ENCODE peak calls at places on chromosomes 16 and 17, in five cellular contexts. One of them, this sample, is unnamed.
A peak's percentile ranks its signal among the peaks of the same experiment; 100 is the strongest.

GRCh38 chr17:81427446-81428120 is 32.3 kb downstream of the BAHCC1 start:
- DNase-seq in AML-193: peak; percentile 62
- DNase-seq in epithelial cell of esophagus: no peak
- DNase-seq in stimulated activated CD4-positive, alpha-beta T cell treated with anti-CD3 and anti-CD28 coated beads, Interleukin-15, amount 100 ng/mL, for 1 hour: no peak
- DNase-seq in nephron progenitor cell: no peak
- DNase-seq in this sample: no peak

GRCh38 chr17:1491406-1492248 is 859 bp downstream of the MYO1C start:
- DNase-seq in AML-193: no peak
- DNase-seq in epithelial cell of esophagus: peak; percentile 58
- DNase-seq in stimulated activated CD4-positive, alpha-beta T cell treated with anti-CD3 and anti-CD28 coated beads, Interleukin-15, amount 100 ng/mL, for 1 hour: no peak
- DNase-seq in nephron progenitor cell: peak; percentile 73
- DNase-seq in this sample: peak; percentile 44

GRCh38 chr17:53088501-53088900 is 734.2 kb upstream of the KIF2B start:
- DNase-seq in AML-193: no peak
- DNase-seq in epithelial cell of esophagus: no peak
- DNase-seq in stimulated activated CD4-positive, alpha-beta T cell treated with anti-CD3 and anti-CD28 coated beads, Interleukin-15, amount 100 ng/mL, for 1 hour: no peak
- DNase-seq in nephron progenitor cell: no peak
- DNase-seq in this sample: no peak

GRCh38 chr16:54422159-54422558 is 135.6 kb upstream of the IRX3 start:
- DNase-seq in AML-193: no peak
- DNase-seq in epithelial cell of esophagus: no peak
- DNase-seq in stimulated activated CD4-positive, alpha-beta T cell treated with anti-CD3 and anti-CD28 coated beads, Interleukin-15, amount 100 ng/mL, for 1 hour: no peak
- DNase-seq in nephron progenitor cell: no peak
- DNase-seq in this sample: no peak

GRCh38 chr17:82019905-82020873 is 2.5 kb downstream of the CENPX start:
- DNase-seq in AML-193: peak; percentile 71
- DNase-seq in epithelial cell of esophagus: peak; percentile 52
- DNase-seq in stimulated activated CD4-positive, alpha-beta T cell treated with anti-CD3 and anti-CD28 coated beads, Interleukin-15, amount 100 ng/mL, for 1 hour: no peak
- DNase-seq in nephron progenitor cell: peak; percentile 84
- DNase-seq in this sample: peak; percentile 89

GRCh38 chr16:50313596-50314483 is 47.5 kb downstream of the ADCY7 start:
- DNase-seq in AML-193: peak; percentile 45
- DNase-seq in epithelial cell of esophagus: peak; percentile 41
- DNase-seq in stimulated activated CD4-positive, alpha-beta T cell treated with anti-CD3 and anti-CD28 coated beads, Interleukin-15, amount 100 ng/mL, for 1 hour: no peak
- DNase-seq in nephron progenitor cell: no peak
- DNase-seq in this sample: no peak

GRCh38 chr17:39167492-39167891 is 1.5 kb upstream of the ARL5C start:
- DNase-seq in AML-193: peak; percentile 97
- DNase-seq in epithelial cell of esophagus: no peak
- DNase-seq in stimulated activated CD4-positive, alpha-beta T cell treated with anti-CD3 and anti-CD28 coated beads, Interleukin-15, amount 100 ng/mL, for 1 hour: no peak
- DNase-seq in nephron progenitor cell: no peak
- DNase-seq in this sample: no peak

GRCh38 chr17:41367426-41368075 is 2.1 kb downstream of the KRT33B start:
- DNase-seq in AML-193: no peak
- DNase-seq in epithelial cell of esophagus: peak; percentile 74
- DNase-seq in stimulated activated CD4-positive, alpha-beta T cell treated with anti-CD3 and anti-CD28 coated beads, Interleukin-15, amount 100 ng/mL, for 1 hour: no peak
- DNase-seq in nephron progenitor cell: no peak
- DNase-seq in this sample: no peak

GRCh38 chr17:9247401-9247938 is 226.2 kb downstream of the NTN1 start:
- DNase-seq in AML-193: no peak
- DNase-seq in epithelial cell of esophagus: no peak
- DNase-seq in stimulated activated CD4-positive, alpha-beta T cell treated with anti-CD3 and anti-CD28 coated beads, Interleukin-15, amount 100 ng/mL, for 1 hour: no peak
- DNase-seq in nephron progenitor cell: no peak
- DNase-seq in this sample: no peak

GRCh38 chr17:41689497-41690299 is 1.0 kb downstream of the EIF1 start:
- DNase-seq in AML-193: peak; percentile 74
- DNase-seq in epithelial cell of esophagus: peak; percentile 48
- DNase-seq in stimulated activated CD4-positive, alpha-beta T cell treated with anti-CD3 and anti-CD28 coated beads, Interleukin-15, amount 100 ng/mL, for 1 hour: no peak
- DNase-seq in nephron progenitor cell: peak; percentile 53
- DNase-seq in this sample: peak; percentile 83

GRCh38 chr16:8607214-8607613 is 14.3 kb upstream of the METTL22 start:
- DNase-seq in AML-193: no peak
- DNase-seq in epithelial cell of esophagus: no peak
- DNase-seq in stimulated activated CD4-positive, alpha-beta T cell treated with anti-CD3 and anti-CD28 coated beads, Interleukin-15, amount 100 ng/mL, for 1 hour: no peak
- DNase-seq in nephron progenitor cell: no peak
- DNase-seq in this sample: no peak

GRCh38 chr16:17471745-17472075 is 950 bp upstream of the XYLT1 start:
- DNase-seq in AML-193: no peak
- DNase-seq in epithelial cell of esophagus: no peak
- DNase-seq in stimulated activated CD4-positive, alpha-beta T cell treated with anti-CD3 and anti-CD28 coated beads, Interleukin-15, amount 100 ng/mL, for 1 hour: no peak
- DNase-seq in nephron progenitor cell: no peak
- DNase-seq in this sample: no peak

GRCh38 chr16:17518441-17518840 is 47.7 kb upstream of the XYLT1 start:
- DNase-seq in AML-193: no peak
- DNase-seq in epithelial cell of esophagus: peak; percentile 3
- DNase-seq in stimulated activated CD4-positive, alpha-beta T cell treated with anti-CD3 and anti-CD28 coated beads, Interleukin-15, amount 100 ng/mL, for 1 hour: no peak
- DNase-seq in nephron progenitor cell: no peak
- DNase-seq in this sample: no peak

GRCh38 chr17:37261286-37261685 is 114.5 kb upstream of the C17orf78 start:
- DNase-seq in AML-193: peak; percentile 28
- DNase-seq in epithelial cell of esophagus: no peak
- DNase-seq in stimulated activated CD4-positive, alpha-beta T cell treated with anti-CD3 and anti-CD28 coated beads, Interleukin-15, amount 100 ng/mL, for 1 hour: no peak
- DNase-seq in nephron progenitor cell: no peak
- DNase-seq in this sample: no peak

GRCh38 chr16:9115277-9115676 is 23.8 kb downstream of the HAPSTR1 start:
- DNase-seq in AML-193: no peak
- DNase-seq in epithelial cell of esophagus: peak; percentile 87
- DNase-seq in stimulated activated CD4-positive, alpha-beta T cell treated with anti-CD3 and anti-CD28 coated beads, Interleukin-15, amount 100 ng/mL, for 1 hour: no peak
- DNase-seq in nephron progenitor cell: no peak
- DNase-seq in this sample: no peak

GRCh38 chr16:83952587-83952939 is 477 bp upstream of the OSGIN1 start:
- DNase-seq in AML-193: no peak
- DNase-seq in epithelial cell of esophagus: peak; percentile 71
- DNase-seq in stimulated activated CD4-positive, alpha-beta T cell treated with anti-CD3 and anti-CD28 coated beads, Interleukin-15, amount 100 ng/mL, for 1 hour: no peak
- DNase-seq in nephron progenitor cell: no peak
- DNase-seq in this sample: no peak

GRCh38 chr17:77487211-77487629 is 346.5 kb downstream of the SEC14L1 start:
- DNase-seq in AML-193: no peak
- DNase-seq in epithelial cell of esophagus: no peak
- DNase-seq in stimulated activated CD4-positive, alpha-beta T cell treated with anti-CD3 and anti-CD28 coated beads, Interleukin-15, amount 100 ng/mL, for 1 hour: no peak
- DNase-seq in nephron progenitor cell: no peak
- DNase-seq in this sample: no peak

GRCh38 chr16:70750893-70751467 is 50.0 kb downstream of the VAC14 start:
- DNase-seq in AML-193: no peak
- DNase-seq in epithelial cell of esophagus: no peak
- DNase-seq in stimulated activated CD4-positive, alpha-beta T cell treated with anti-CD3 and anti-CD28 coated beads, Interleukin-15, amount 100 ng/mL, for 1 hour: no peak
- DNase-seq in nephron progenitor cell: no peak
- DNase-seq in this sample: no peak

GRCh38 chr17:77908501-77908900 is 50.0 kb upstream of the TNRC6C start:
- DNase-seq in AML-193: no peak
- DNase-seq in epithelial cell of esophagus: no peak
- DNase-seq in stimulated activated CD4-positive, alpha-beta T cell treated with anti-CD3 and anti-CD28 coated beads, Interleukin-15, amount 100 ng/mL, for 1 hour: no peak
- DNase-seq in nephron progenitor cell: no peak
- DNase-seq in this sample: no peak

GRCh38 chr17:47995241-47995935 is 24.5 kb downstream of the CDK5RAP3 start:
- DNase-seq in AML-193: no peak
- DNase-seq in epithelial cell of esophagus: no peak
- DNase-seq in stimulated activated CD4-positive, alpha-beta T cell treated with anti-CD3 and anti-CD28 coated beads, Interleukin-15, amount 100 ng/mL, for 1 hour: no peak
- DNase-seq in nephron progenitor cell: peak; percentile 70
- DNase-seq in this sample: peak; percentile 55

GRCh38 chr16:2692251-2692947 is 10.1 kb downstream of the KCTD5 start:
- DNase-seq in AML-193: no peak
- DNase-seq in epithelial cell of esophagus: no peak
- DNase-seq in stimulated activated CD4-positive, alpha-beta T cell treated with anti-CD3 and anti-CD28 coated beads, Interleukin-15, amount 100 ng/mL, for 1 hour: no peak
- DNase-seq in nephron progenitor cell: no peak
- DNase-seq in this sample: peak; percentile 18

GRCh38 chr16:87006021-87006420 is 311.2 kb downstream of the C16orf95 start:
- DNase-seq in AML-193: no peak
- DNase-seq in epithelial cell of esophagus: no peak
- DNase-seq in stimulated activated CD4-positive, alpha-beta T cell treated with anti-CD3 and anti-CD28 coated beads, Interleukin-15, amount 100 ng/mL, for 1 hour: no peak
- DNase-seq in nephron progenitor cell: no peak
- DNase-seq in this sample: no peak

GRCh38 chr17:50192873-50193274 is 8.6 kb downstream of the COL1A1 start:
- DNase-seq in AML-193: no peak
- DNase-seq in epithelial cell of esophagus: no peak
- DNase-seq in stimulated activated CD4-positive, alpha-beta T cell treated with anti-CD3 and anti-CD28 coated beads, Interleukin-15, amount 100 ng/mL, for 1 hour: no peak
- DNase-seq in nephron progenitor cell: no peak
- DNase-seq in this sample: no peak

GRCh38 chr17:70080541-70081347 is 5.7 kb downstream of the KCNJ16 start:
- DNase-seq in AML-193: no peak
- DNase-seq in epithelial cell of esophagus: no peak
- DNase-seq in stimulated activated CD4-positive, alpha-beta T cell treated with anti-CD3 and anti-CD28 coated beads, Interleukin-15, amount 100 ng/mL, for 1 hour: no peak
- DNase-seq in nephron progenitor cell: no peak
- DNase-seq in this sample: no peak

GRCh38 chr17:79658811-79659207 is 48.0 kb upstream of the RBFOX3 start:
- DNase-seq in AML-193: peak; percentile 6
- DNase-seq in epithelial cell of esophagus: no peak
- DNase-seq in stimulated activated CD4-positive, alpha-beta T cell treated with anti-CD3 and anti-CD28 coated beads, Interleukin-15, amount 100 ng/mL, for 1 hour: no peak
- DNase-seq in nephron progenitor cell: peak; percentile 55
- DNase-seq in this sample: peak; percentile 85

GRCh38 chr16:62041401-62041800 is 5.2 kb upstream of the CDH8 start:
- DNase-seq in AML-193: no peak
- DNase-seq in epithelial cell of esophagus: peak; percentile 61
- DNase-seq in stimulated activated CD4-positive, alpha-beta T cell treated with anti-CD3 and anti-CD28 coated beads, Interleukin-15, amount 100 ng/mL, for 1 hour: no peak
- DNase-seq in nephron progenitor cell: peak; percentile 36
- DNase-seq in this sample: peak; percentile 79

GRCh38 chr16:12062343-12063003 is 85.9 kb downstream of the SNX29 start:
- DNase-seq in AML-193: peak; percentile 71
- DNase-seq in epithelial cell of esophagus: peak; percentile 89
- DNase-seq in stimulated activated CD4-positive, alpha-beta T cell treated with anti-CD3 and anti-CD28 coated beads, Interleukin-15, amount 100 ng/mL, for 1 hour: no peak
- DNase-seq in nephron progenitor cell: no peak
- DNase-seq in this sample: no peak

GRCh38 chr17:44221072-44221861 is 1.8 kb upstream of the UBTF start:
- DNase-seq in AML-193: peak; percentile 59
- DNase-seq in epithelial cell of esophagus: peak; percentile 86
- DNase-seq in stimulated activated CD4-positive, alpha-beta T cell treated with anti-CD3 and anti-CD28 coated beads, Interleukin-15, amount 100 ng/mL, for 1 hour: no peak
- DNase-seq in nephron progenitor cell: peak; percentile 76
- DNase-seq in this sample: peak; percentile 90

GRCh38 chr16:77406680-77407079 is 28.2 kb downstream of the ADAMTS18 start:
- DNase-seq in AML-193: no peak
- DNase-seq in epithelial cell of esophagus: no peak
- DNase-seq in stimulated activated CD4-positive, alpha-beta T cell treated with anti-CD3 and anti-CD28 coated beads, Interleukin-15, amount 100 ng/mL, for 1 hour: no peak
- DNase-seq in nephron progenitor cell: no peak
- DNase-seq in this sample: peak; percentile 24

GRCh38 chr17:81483085-81483861 is 29.3 kb downstream of the ACTG1 start:
- DNase-seq in AML-193: peak; percentile 78
- DNase-seq in epithelial cell of esophagus: no peak
- DNase-seq in stimulated activated CD4-positive, alpha-beta T cell treated with anti-CD3 and anti-CD28 coated beads, Interleukin-15, amount 100 ng/mL, for 1 hour: no peak
- DNase-seq in nephron progenitor cell: peak; percentile 68
- DNase-seq in this sample: no peak